ENCODE peak calls at places on chromosome 11, in ten cellular contexts. C, A, W, M, F, G, O, U, R and Q are unnamed samples.

GRCh38 chr11:74646964-74647363 is 54.6 kb downstream of the POLD3 start:
- DNase-seq in O (no peak), R (no peak), A (no peak), C (no peak), U (no peak), G (no peak), M (no peak), F (no peak), W (no peak), Q (no peak)

GRCh38 chr11:44290206-44290605 is 19.7 kb downstream of the ALX4 start:
- DNase-seq in U (no peak), G (no peak), M (no peak), A (no peak), F (no peak), O (no peak), W (no peak), R (no peak), C (no peak), Q (no peak)

GRCh38 chr11:84144531-84144930 is 858.4 kb upstream of the CCDC90B start:
- DNase-seq in C (no peak), W (no peak), O (no peak), A (no peak), G (no peak), R (no peak), M (no peak), F (no peak), U (no peak), Q (no peak)

GRCh38 chr11:8719260-8720190 is 36.9 kb downstream of the RPL27A start:
- DNase-seq in O (peak; percentile 55), A (peak; percentile 53), G (no peak), F (peak; percentile 89), W (peak; percentile 86), R (no peak), U (no peak), M (peak; percentile 96), C (no peak), Q (no peak)

GRCh38 chr11:9757809-9758675 is 94.2 kb downstream of the SWAP70 start:
- DNase-seq in U (peak; percentile 86), C (peak; percentile 86), A (peak; percentile 89), R (peak; percentile 96), F (peak; percentile 80), O (peak; percentile 75), W (peak; percentile 73), G (peak; percentile 89), M (peak; percentile 45), Q (no peak)

GRCh38 chr11:4626207-4627105 is 10.8 kb upstream of the OR51D1 start:
- DNase-seq in A (peak; percentile 65), U (peak; percentile 95), G (no peak), W (peak; percentile 84), O (peak; percentile 50), F (peak; percentile 77), R (peak; percentile 68), M (peak; percentile 56), C (peak; percentile 89), Q (peak; percentile 95)

GRCh38 chr11:65500262-65501004 is 1.6 kb downstream of the MALAT1 start:
- DNase-seq in C (no peak), G (no peak), W (peak; percentile 74), A (no peak), O (no peak), U (peak; percentile 88), F (peak; percentile 46), R (peak; percentile 51), M (no peak), Q (no peak)

GRCh38 chr11:2472428-2473186 is 27.8 kb downstream of the KCNQ1 start:
- DNase-seq in O (no peak), W (no peak), M (no peak), R (no peak), C (no peak), U (no peak), F (no peak), A (no peak), G (no peak), Q (no peak)

GRCh38 chr11:114059984-114060401 is 482 bp downstream of the ZBTB16 start:
- DNase-seq in C (no peak), F (peak; percentile 81), W (peak; percentile 60), M (no peak), U (no peak), G (no peak), R (peak; percentile 41), O (no peak), A (peak; percentile 42), Q (no peak)

GRCh38 chr11:58685973-58686720 is 45.6 kb downstream of the GLYAT start:
- DNase-seq in O (no peak), G (no peak), R (no peak), A (no peak), M (no peak), F (no peak), U (no peak), W (no peak), C (no peak), Q (no peak)